ENCODE peak calls at places on chromosome 13, in five cellular contexts. B, X, M, E and F are unnamed samples.

GRCh38 chr13:98327326-98328314 is 150.6 kb upstream of the RNF113B start:
- DNase-seq in B (peak; percentile 65), X (no peak), M (no peak), E (no peak), F (no peak)

GRCh38 chr13:50846861-50847475 is 3.5 kb upstream of the DLEU7 start:
- DNase-seq in E (no peak), X (no peak), M (no peak), B (no peak), F (no peak)

GRCh38 chr13:94710881-94711560 is 1.3 kb downstream of the SOX21 start:
- DNase-seq in M (no peak), X (no peak), B (no peak), E (peak; percentile 86), F (no peak)

GRCh38 chr13:40546047-40546446 is 120.4 kb downstream of the FOXO1 start:
- DNase-seq in E (peak; percentile 23), X (no peak), M (no peak), B (no peak), F (no peak)

GRCh38 chr13:112899618-112900600 is 69.1 kb upstream of the MCF2L start:
- DNase-seq in X (peak; percentile 3), B (no peak), E (no peak), M (no peak), F (peak; percentile 19)

GRCh38 chr13:77386046-77386445 is 59.2 kb upstream of the MYCBP2 start:
- DNase-seq in E (no peak), M (no peak), B (no peak), X (no peak), F (no peak)

GRCh38 chr13:65656740-65657329 is 1573.3 kb downstream of the PCDH9 start:
- DNase-seq in E (no peak), X (no peak), M (no peak), B (peak; percentile 47), F (no peak)

GRCh38 chr13:78319101-78319627 is 284.2 kb downstream of the POU4F1 start:
- DNase-seq in M (no peak), B (no peak), X (no peak), E (peak; percentile 0), F (no peak)

GRCh38 chr13:47215741-47216140 is 318.9 kb upstream of the HTR2A start:
- DNase-seq in X (no peak), B (peak; percentile 92), M (no peak), E (no peak), F (no peak)

GRCh38 chr13:33296793-33297425 is 11.4 kb upstream of the STARD13 start:
- DNase-seq in E (peak; percentile 21), X (no peak), M (no peak), B (no peak), F (no peak)

GRCh38 chr13:98960331-98961203 is 17.3 kb downstream of the DOCK9 start:
- DNase-seq in B (peak; percentile 30), X (no peak), M (no peak), E (no peak), F (no peak)

GRCh38 chr13:27496851-27497250 is 46.5 kb upstream of the MTIF3 start:
- DNase-seq in E (no peak), X (no peak), B (no peak), M (no peak), F (no peak)

GRCh38 chr13:99393791-99394735 is 86.9 kb upstream of the GPR183 start:
- DNase-seq in X (no peak), B (no peak), M (no peak), E (no peak), F (no peak)

GRCh38 chr13:22846551-22846950 is 334.2 kb upstream of the SGCG start:
- DNase-seq in B (no peak), E (no peak), M (no peak), X (no peak), F (no peak)

GRCh38 chr13:51614350-51614786 is 30.1 kb downstream of the WDFY2 start:
- DNase-seq in M (peak; percentile 62), X (no peak), B (no peak), E (peak; percentile 64), F (peak; percentile 60)

GRCh38 chr13:98570929-98571372 is 6.0 kb downstream of the STK24 start:
- DNase-seq in B (no peak), X (peak; percentile 35), M (peak; percentile 31), E (no peak), F (no peak)

GRCh38 chr13:46354143-46355087 is 32.6 kb downstream of the RUBCNL start:
- DNase-seq in M (no peak), X (no peak), B (peak; percentile 90), E (no peak), F (no peak)

GRCh38 chr13:70386919-70387318 is 278.7 kb upstream of the KLHL1 start:
- DNase-seq in M (no peak), B (no peak), X (no peak), E (no peak), F (no peak)

GRCh38 chr13:98576963-98577822 is at the start of gene STK24:
- DNase-seq in X (peak; percentile 76), B (peak; percentile 84), M (peak; percentile 85), E (peak; percentile 97), F (peak; percentile 55)

GRCh38 chr13:100131863-100132574 is 43.1 kb downstream of the PCCA start:
- DNase-seq in B (peak; percentile 77), X (no peak), M (no peak), E (peak; percentile 23), F (no peak)

GRCh38 chr13:54989418-54989817 is 1960.8 kb downstream of the OLFM4 start:
- DNase-seq in X (no peak), E (no peak), B (no peak), M (no peak), F (no peak)
- H3K4me3 ChIP-seq in X (no peak overlapping the region), E (no peak overlapping the region), B (no peak overlapping the region), M (no peak overlapping the region), F (no peak overlapping the region)

DNA sequence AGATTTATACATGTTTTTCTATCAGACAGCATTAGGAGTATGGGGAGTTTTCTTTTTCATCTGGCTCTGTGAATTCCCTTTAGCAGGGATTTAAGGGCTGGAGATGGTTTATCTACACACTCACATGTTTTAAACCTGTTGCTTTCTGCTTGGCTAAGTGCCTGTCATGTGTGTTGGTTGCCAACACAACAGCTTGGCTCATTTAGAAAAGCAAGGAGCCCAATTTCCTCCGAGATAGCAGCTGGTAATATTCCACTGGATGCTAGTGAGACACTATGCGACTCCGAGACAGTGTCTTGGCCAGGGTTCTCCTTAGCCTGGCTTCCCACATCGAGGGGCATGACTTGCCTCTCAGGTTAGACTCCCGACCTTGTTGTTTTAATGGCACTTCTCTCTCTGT is 83.3 kb downstream of the KLF5 start:
- DNase-seq in M (no peak), X (no peak), E (no peak), B (peak; percentile 31), F (no peak)
- H3K27ac ChIP-seq in M (no peak overlapping the region), X (no peak overlapping the region), E (no peak overlapping the region), B (peak overlapping the region; percentile 48), F (no peak overlapping the region)

GRCh38 chr13:20402881-20403280 is 122.8 kb downstream of the CRYL1 start:
- DNase-seq in B (no peak), E (no peak), M (no peak), X (no peak), F (no peak)

GRCh38 chr13:20401958-20402856 is 123.5 kb downstream of the CRYL1 start:
- DNase-seq in E (no peak), M (no peak), X (no peak), B (peak; percentile 50), F (no peak)

GRCh38 chr13:20403826-20404225 is 121.8 kb downstream of the CRYL1 start:
- DNase-seq in M (no peak), E (no peak), B (no peak), X (no peak), F (no peak)

GRCh38 chr13:20405691-20406090 is 120.0 kb downstream of the CRYL1 start:
- DNase-seq in M (no peak), X (no peak), E (no peak), B (no peak), F (no peak)

DNA sequence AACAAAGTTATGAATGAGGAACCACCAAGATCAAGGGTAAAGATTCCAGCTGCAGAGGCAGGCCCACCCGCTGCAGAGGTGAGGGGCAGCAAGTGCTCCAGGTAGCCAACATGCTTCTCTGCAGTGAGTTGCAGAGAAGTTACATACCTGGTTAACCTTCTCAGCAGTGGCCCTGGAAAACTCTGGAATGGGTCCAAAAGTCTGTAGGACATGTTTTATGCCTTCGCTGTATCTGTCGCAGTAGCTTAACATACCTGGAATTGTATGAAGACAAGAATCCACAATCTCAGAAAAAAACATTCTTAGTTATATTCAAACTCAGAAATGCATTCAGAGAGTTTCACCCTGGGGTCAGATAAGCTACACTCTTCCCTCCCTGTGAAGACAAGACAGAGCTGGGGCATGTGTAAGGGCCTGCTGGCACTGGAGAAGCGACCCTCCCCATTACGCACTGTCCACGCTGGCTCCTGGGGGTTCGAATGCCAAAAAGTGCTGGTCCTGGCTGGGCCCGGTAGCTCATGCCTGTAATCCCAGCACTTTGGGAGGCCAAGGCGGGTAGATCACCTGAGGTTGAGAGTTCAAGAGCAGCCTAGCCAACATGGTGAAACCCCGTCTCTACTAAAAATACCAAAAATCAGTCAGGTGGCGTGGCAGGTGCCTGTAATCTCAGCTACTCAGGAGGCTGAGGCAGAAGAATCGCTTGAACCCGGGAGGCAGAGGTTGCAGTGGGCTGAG is 121.0 kb downstream of the CRYL1 start:
- DNase-seq in B (no peak), M (no peak), X (no peak), E (no peak), F (no peak)
- H3K4me3 ChIP-seq in B (no peak overlapping the region), M (no peak overlapping the region), X (no peak overlapping the region), E (no peak overlapping the region), F (no peak overlapping the region)

GRCh38 chr13:25738797-25739196 is 313.0 kb downstream of the SHISA2 start:
- DNase-seq in B (peak; percentile 15), E (no peak), M (no peak), X (no peak), F (no peak)
- H3K27ac ChIP-seq in B (no peak overlapping the region), E (no peak overlapping the region), M (no peak overlapping the region), X (no peak overlapping the region), F (no peak overlapping the region)

GRCh38 chr13:106916329-106916728 is 348.4 kb upstream of the ARGLU1 start:
- DNase-seq in E (no peak), B (peak; percentile 37), M (no peak), X (no peak), F (no peak)

GRCh38 chr13:106917673-106918652 is 350.0 kb upstream of the ARGLU1 start:
- DNase-seq in M (peak; percentile 70), X (peak; percentile 74), B (peak; percentile 84), E (peak; percentile 91), F (peak; percentile 77)

GRCh38 chr13:106915146-106915545 is 347.2 kb upstream of the ARGLU1 start:
- DNase-seq in M (no peak), X (no peak), B (no peak), E (no peak), F (no peak)

GRCh38 chr13:106919093-106919492 is 351.2 kb upstream of the ARGLU1 start:
- DNase-seq in M (no peak), X (no peak), B (no peak), E (no peak), F (no peak)

DNA sequence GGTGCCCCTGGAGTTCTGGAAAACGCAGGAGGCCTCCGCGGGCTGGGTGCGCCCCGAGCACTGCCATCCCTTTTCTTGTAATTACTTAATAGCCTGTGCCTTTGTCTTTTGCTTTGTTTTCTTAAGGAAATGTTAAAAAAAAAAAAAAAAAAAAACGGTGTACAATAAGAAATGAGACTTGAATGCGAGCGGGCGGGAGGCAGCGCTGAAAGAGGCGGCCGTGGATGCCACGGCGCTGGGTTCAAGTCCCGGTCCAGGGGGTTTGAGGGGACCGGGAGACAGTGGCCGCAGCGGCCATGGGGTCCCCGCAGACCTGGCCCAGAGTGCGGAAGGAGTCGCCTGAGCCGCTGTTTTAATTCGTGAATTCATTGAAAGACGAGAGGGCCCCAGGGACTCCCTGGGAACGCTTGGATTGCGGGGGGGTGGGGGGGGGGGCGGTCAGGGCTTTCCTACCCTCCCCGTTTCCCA is 349.1 kb upstream of the ARGLU1 start:
- DNase-seq in X (no peak), B (peak; percentile 25), E (no peak), M (peak; percentile 53), F (no peak)
- H3K4me3 ChIP-seq in X (peak overlapping the region; percentile 50), B (peak overlapping the region; percentile 55), E (no peak overlapping the region), M (peak overlapping the region; percentile 56), F (peak overlapping the region; percentile 72)